ENCODE peak calls at places on chromosome 10, in five cellular contexts. U, B, S, M and Q are unnamed samples.
A peak's percentile ranks its signal among the peaks of the same experiment; 100 is the strongest.

GRCh38 chr10:570631-571565 is 118.6 kb downstream of the DIP2C start:
- DNase-seq in U (no peak), B (no peak), S (no peak), M (no peak), Q (no peak)

GRCh38 chr10:118207470-118208007 is 134.6 kb downstream of the FAM204A start:
- DNase-seq in U (no peak), B (no peak), S (no peak), M (no peak), Q (no peak)

GRCh38 chr10:97067716-97068391 is 117.9 kb downstream of the SLIT1 start:
- DNase-seq in U (no peak), B (no peak), S (no peak), M (no peak), Q (no peak)

GRCh38 chr10:100436255-100436654 is 26.6 kb upstream of the WNT8B start:
- DNase-seq in U (no peak), B (no peak), S (no peak), M (no peak), Q (no peak)

GRCh38 chr10:116771101-116771705 is 28.8 kb upstream of the HSPA12A start:
- DNase-seq in U (no peak), B (peak; percentile 66), S (peak; percentile 72), M (peak; percentile 85), Q (no peak)

GRCh38 chr10:93746844-93747284 is 10.9 kb upstream of the LGI1 start:
- DNase-seq in U (peak; percentile 33), B (no peak), S (peak; percentile 72), M (peak; percentile 31), Q (peak; percentile 84)

GRCh38 chr10:89332092-89332633 is 4.4 kb downstream of the IFIT3 start:
- DNase-seq in U (peak; percentile 65), B (peak; percentile 46), S (peak; percentile 56), M (no peak), Q (peak; percentile 10)

GRCh38 chr10:70589762-70590662 is 12.5 kb downstream of the PRF1 start:
- DNase-seq in U (no peak), B (no peak), S (peak; percentile 52), M (no peak), Q (no peak)

GRCh38 chr10:68133553-68133952 is 24.3 kb downstream of the MYPN start:
- DNase-seq in U (no peak), B (no peak), S (no peak), M (no peak), Q (no peak)

GRCh38 chr10:16987976-16988610 is 141.5 kb downstream of the CUBN start:
- DNase-seq in U (no peak), B (no peak), S (no peak), M (no peak), Q (no peak)

GRCh38 chr10:12412671-12413368 is 63.5 kb downstream of the CAMK1D start:
- DNase-seq in U (no peak), B (no peak), S (no peak), M (peak; percentile 3), Q (peak; percentile 26)

GRCh38 chr10:54496852-54497251 is 304.2 kb downstream of the PCDH15 start:
- DNase-seq in U (no peak), B (no peak), S (no peak), M (no peak), Q (no peak)

GRCh38 chr10:99930731-99931550 is 78.8 kb downstream of the DNMBP start:
- DNase-seq in U (no peak), B (peak; percentile 97), S (peak; percentile 87), M (no peak), Q (peak; percentile 94)

DNA sequence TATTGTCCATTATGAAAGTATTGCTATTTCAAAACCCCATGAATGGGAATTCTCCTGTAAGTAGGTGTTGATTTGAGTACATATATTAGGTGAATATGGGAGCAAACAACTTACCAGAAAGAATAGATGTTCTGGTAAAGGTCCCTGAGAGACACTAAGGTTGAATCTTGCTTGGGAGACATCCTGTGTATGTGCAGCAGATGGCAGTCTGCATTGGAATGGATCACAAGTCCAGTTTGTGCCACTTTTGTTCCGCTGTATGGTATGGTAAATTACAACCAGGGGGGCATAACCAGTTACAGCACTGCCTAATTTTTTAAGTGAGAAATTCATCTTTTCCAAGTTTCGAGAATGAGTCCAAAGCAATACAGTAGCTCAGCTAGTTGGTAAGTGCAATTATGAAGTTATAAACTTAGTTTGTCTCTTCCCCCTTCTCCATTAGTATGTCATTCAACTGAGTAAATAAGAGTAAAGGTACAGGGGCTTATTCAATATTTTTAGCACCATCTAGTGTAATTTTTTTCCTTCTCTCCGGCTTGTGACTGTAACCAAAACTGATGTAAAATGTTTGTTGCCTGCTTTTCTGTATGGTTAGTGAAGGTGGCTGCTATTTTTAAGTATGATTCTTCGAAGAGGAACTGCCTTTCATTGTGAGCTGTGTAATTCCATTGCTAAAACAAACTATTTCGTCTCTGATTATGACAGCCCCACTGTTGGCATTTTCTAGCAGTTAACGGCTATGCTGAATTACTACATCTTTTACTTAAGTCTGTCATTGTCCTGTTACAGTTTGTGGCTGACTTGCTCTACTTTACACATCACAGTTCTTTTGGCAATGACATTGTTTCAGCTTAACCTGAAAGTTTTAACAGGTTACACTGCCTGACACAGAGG is 2.8 kb downstream of the MCU start:
- DNase-seq in U (no peak), B (no peak), S (peak; percentile 47), M (no peak), Q (no peak)
- TF ChIP-seq CTCF in U (peak; percentile 9), B (no peak), S (peak; percentile 51), M (peak; percentile 51), Q (peak; percentile 47)

GRCh38 chr10:127132434-127132833 is 64.0 kb downstream of the INSYN2A start:
- DNase-seq in U (no peak), B (no peak), S (no peak), M (no peak), Q (no peak)
- TF ChIP-seq CTCF in U (no peak), B (no peak), S (no peak), M (no peak), Q (no peak)

GRCh38 chr10:31709501-31709900 is 219.1 kb downstream of the ARHGAP12 start:
- DNase-seq in U (no peak), B (no peak), S (no peak), M (no peak), Q (no peak)

GRCh38 chr10:31706921-31707571 is 221.6 kb downstream of the ARHGAP12 start:
- DNase-seq in U (no peak), B (peak; percentile 63), S (peak; percentile 26), M (peak; percentile 62), Q (no peak)

GRCh38 chr10:31707578-31708411 is 220.8 kb downstream of the ARHGAP12 start:
- DNase-seq in U (peak; percentile 81), B (peak; percentile 70), S (peak; percentile 34), M (peak; percentile 59), Q (no peak)

GRCh38 chr10:31708513-31708912 is 220.1 kb downstream of the ARHGAP12 start:
- DNase-seq in U (no peak), B (no peak), S (no peak), M (no peak), Q (no peak)

DNA sequence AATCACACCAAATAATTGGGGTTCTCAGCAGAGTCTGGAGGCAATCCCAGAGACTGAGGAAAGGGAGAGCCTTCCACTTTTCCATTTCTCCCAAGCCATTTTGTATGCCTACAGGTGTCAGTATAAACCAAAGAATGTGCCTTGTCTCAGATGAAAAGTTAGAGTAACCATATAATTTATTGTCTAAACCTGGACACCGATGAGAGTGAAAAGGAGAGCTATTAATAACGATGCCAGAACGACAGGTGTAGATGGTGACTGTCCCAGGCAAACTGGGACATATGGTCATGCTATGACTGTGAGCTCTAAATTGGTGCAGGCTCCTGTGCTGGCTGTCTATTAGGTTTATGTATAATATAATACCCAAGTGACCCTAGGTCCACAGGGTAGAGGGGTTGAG is 219.6 kb downstream of the ARHGAP12 start:
- DNase-seq in U (no peak), B (no peak), S (no peak), M (no peak), Q (no peak)
- TF ChIP-seq CTCF in U (no peak), B (peak; percentile 36), S (peak; percentile 16), M (no peak), Q (no peak)

GRCh38 chr10:79268717-79269116 is 78.6 kb upstream of the PPIF start:
- DNase-seq in U (no peak), B (no peak), S (no peak), M (no peak), Q (no peak)

GRCh38 chr10:79266543-79267312 is 80.5 kb upstream of the PPIF start:
- DNase-seq in U (peak; percentile 77), B (peak; percentile 81), S (peak; percentile 60), M (peak; percentile 86), Q (no peak)

GRCh38 chr10:79266092-79266491 is 81.2 kb upstream of the PPIF start:
- DNase-seq in U (no peak), B (no peak), S (peak; percentile 21), M (no peak), Q (no peak)

GRCh38 chr10:79268100-79268670 is 79.1 kb upstream of the PPIF start:
- DNase-seq in U (no peak), B (no peak), S (no peak), M (no peak), Q (no peak)

GRCh38 chr10:79267449-79267848 is 79.8 kb upstream of the PPIF start:
- DNase-seq in U (no peak), B (no peak), S (no peak), M (no peak), Q (no peak)
- TF ChIP-seq CTCF in U (no peak), B (no peak), S (no peak), M (no peak), Q (no peak)

GRCh38 chr10:80163741-80164341 is 31.3 kb downstream of the PLAC9 start:
- DNase-seq in U (no peak), B (no peak), S (no peak), M (peak; percentile 70), Q (no peak)

GRCh38 chr10:80167471-80167870 is 34.9 kb downstream of the PLAC9 start:
- DNase-seq in U (no peak), B (no peak), S (no peak), M (no peak), Q (no peak)

GRCh38 chr10:80164596-80164995 is 32.1 kb downstream of the PLAC9 start:
- DNase-seq in U (no peak), B (no peak), S (no peak), M (no peak), Q (no peak)

GRCh38 chr10:80166581-80167470 is 34.3 kb downstream of the PLAC9 start:
- DNase-seq in U (no peak), B (no peak), S (no peak), M (no peak), Q (no peak)

GRCh38 chr10:80165173-80165572 is 32.6 kb downstream of the PLAC9 start:
- DNase-seq in U (no peak), B (no peak), S (no peak), M (no peak), Q (no peak)
- TF ChIP-seq CTCF in U (no peak), B (no peak), S (no peak), M (no peak), Q (no peak)